ENCODE peak calls at places on chromosomes 12 and 14, in four cellular contexts. E is HepG2, H is H1, X is GM12878. M is an unnamed sample.

GRCh38 chr12:98352218-98352811 is 163.1 kb upstream of the TMPO start:
- DNase-seq in E (peak), H (peak), X (no peak), M (no peak)

GRCh38 chr14:92651793-92652382 is 96.5 kb downstream of the LGMN start:
- DNase-seq in E (no peak), H (no peak), X (no peak), M (no peak)

GRCh38 chr14:61151276-61151675 is 129.9 kb downstream of the TMEM30B start:
- DNase-seq in E (no peak), H (no peak), X (no peak), M (no peak)

GRCh38 chr14:104144911-104145825 is 6.8 kb downstream of the KIF26A start:
- DNase-seq in E (no peak), H (no peak), X (no peak), M (no peak)

GRCh38 chr12:1966561-1967211 is 37.6 kb downstream of the DCP1B start:
- DNase-seq in E (no peak), H (no peak), X (no peak), M (no peak)

GRCh38 chr14:24806061-24806678 is 172.2 kb upstream of the GZMB start:
- DNase-seq in E (peak), H (peak), X (peak), M (peak)

GRCh38 chr12:15806826-15807225 is 17.6 kb upstream of the EPS8 start:
- DNase-seq in E (no peak), H (no peak), X (no peak), M (no peak)

GRCh38 chr12:54204316-54204715 is 15.5 kb upstream of the SMUG1 start:
- DNase-seq in E (no peak), H (no peak), X (no peak), M (no peak)

GRCh38 chr14:93976477-93977057 is at the start of gene ASB2:
- DNase-seq in E (no peak), H (no peak), X (no peak), M (no peak)

DNA sequence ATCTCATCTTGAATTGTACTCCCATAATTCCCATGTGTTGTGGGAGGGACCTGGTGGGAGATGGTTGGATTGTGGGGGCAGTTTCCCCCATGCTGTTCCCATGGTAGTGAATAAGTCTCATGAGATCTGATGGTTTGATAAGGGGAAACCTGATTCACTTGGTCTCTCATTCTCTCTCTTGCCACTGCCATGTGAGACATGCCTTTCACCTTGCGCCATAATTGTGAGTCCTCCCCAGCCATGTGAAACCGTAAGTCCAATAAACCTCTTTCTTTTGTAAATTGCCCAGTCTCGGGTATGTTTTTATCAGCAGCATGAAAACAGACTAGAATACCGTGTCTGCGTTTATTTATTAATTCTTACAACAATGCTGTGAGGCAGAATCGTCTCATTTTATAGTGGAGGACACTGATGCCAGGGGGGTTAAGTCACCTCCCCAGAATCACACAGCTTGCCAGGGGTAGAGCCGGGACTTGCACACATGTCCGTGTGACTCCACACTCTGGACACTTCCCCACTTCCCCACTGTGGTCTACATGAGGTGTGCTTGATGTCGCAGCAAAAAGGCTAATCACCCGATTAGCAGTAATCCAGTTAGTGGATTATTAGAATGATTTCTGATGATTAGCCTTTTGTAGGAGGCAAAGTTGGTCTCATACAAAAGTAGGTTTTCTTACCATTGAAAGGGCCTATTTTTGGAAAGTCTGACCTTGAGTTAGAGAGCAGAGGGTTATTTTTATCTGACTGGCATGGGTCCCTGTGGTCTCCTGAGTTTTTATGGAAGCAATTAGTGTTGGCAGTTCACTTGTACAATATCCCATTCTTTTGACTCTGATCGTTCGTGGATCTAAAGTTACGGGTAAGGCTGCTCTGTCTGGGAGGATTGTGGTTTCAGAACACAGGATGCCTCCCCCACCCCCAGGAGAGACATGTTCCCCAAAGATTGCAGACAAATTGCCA is 47.4 kb upstream of the BCL7A start:
- DNase-seq in E (no peak), H (no peak), X (no peak), M (no peak)
- TF ChIP-seq CBX5 in E (no peak), H (no peak), X (no peak), M (no peak)

GRCh38 chr12:22447223-22447622 is 97.1 kb downstream of the C2CD5 start:
- DNase-seq in E (no peak), H (no peak), X (no peak), M (no peak)
- TF ChIP-seq CBX5 in E (no peak), H (no peak), X (no peak), M (no peak)

GRCh38 chr14:70029296-70030132 is 150.3 kb downstream of the SMOC1 start:
- DNase-seq in E (no peak), H (no peak), X (no peak), M (no peak)

GRCh38 chr14:70032016-70032415 is 152.8 kb downstream of the SMOC1 start:
- DNase-seq in E (no peak), H (no peak), X (no peak), M (no peak)

GRCh38 chr14:70033561-70033960 is 154.3 kb downstream of the SMOC1 start:
- DNase-seq in E (no peak), H (no peak), X (no peak), M (no peak)

GRCh38 chr14:70034257-70034656 is 154.5 kb downstream of the SLC8A3 start:
- DNase-seq in E (no peak), H (no peak), X (no peak), M (no peak)

DNA sequence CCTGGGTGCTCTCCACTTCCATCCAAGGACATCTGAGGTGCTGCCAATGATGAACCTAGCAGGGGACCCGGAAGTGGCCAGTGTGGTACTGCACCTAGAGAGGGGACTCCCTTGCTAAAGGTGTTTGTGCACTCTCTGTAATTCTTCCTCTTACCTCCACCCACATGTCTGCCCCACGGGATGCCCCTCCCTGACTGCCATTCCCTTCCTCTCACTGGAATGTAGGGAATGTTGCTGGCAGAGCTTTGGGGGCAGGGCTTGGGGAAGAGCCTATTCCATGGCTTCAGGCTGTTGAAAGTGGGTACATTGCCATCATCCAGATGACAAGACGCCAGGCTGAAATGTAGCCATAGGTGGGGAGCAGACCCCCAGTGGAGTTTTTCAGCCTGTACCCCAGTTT is 153.2 kb downstream of the SMOC1 start:
- DNase-seq in E (peak), H (peak), X (no peak), M (no peak)
- TF ChIP-seq CBX5 in E (no peak), H (no peak), X (no peak), M (no peak)

GRCh38 chr14:89672636-89673279 is 255.7 kb upstream of the FOXN3 start:
- DNase-seq in E (peak), H (no peak), X (no peak), M (peak)

GRCh38 chr14:89665262-89665661 is 248.2 kb upstream of the FOXN3 start:
- DNase-seq in E (peak), H (no peak), X (no peak), M (no peak)

GRCh38 chr14:89669209-89669608 is 252.2 kb upstream of the FOXN3 start:
- DNase-seq in E (no peak), H (no peak), X (no peak), M (no peak)

GRCh38 chr14:89673499-89674225 is 256.6 kb upstream of the FOXN3 start:
- DNase-seq in E (no peak), H (no peak), X (no peak), M (no peak)

DNA sequence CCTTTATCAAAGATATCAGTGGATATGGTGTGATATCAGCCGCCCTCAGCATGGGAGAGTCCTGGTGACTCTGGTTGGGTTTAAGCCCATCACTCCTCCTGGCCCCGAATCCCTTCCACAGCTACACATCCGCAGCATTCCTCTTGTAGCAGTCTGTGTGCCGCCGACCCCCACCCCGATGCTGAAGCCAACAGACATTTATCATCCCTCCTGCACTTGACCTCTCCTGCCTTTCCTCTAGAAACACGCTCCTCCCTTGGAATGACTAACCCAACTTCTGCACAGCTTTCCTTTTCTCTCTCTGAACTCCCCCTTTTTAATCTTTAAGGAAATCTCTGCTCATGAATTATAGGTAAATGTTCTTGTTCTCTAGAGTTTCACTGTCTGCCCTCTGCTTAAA is 250.9 kb upstream of the FOXN3 start:
- DNase-seq in E (no peak), H (no peak), X (no peak), M (no peak)
- TF ChIP-seq CBX5 in E (no peak), H (no peak), X (no peak), M (no peak)

GRCh38 chr12:6552140-6552551 is 3.7 kb downstream of the IFFO1 start:
- DNase-seq in E (no peak), H (no peak), X (no peak), M (no peak)
- TF ChIP-seq CBX5 in E (no peak), H (no peak), X (no peak), M (no peak)

GRCh38 chr14:50110323-50111037 is 5.9 kb downstream of the VCPKMT start:
- DNase-seq in E (no peak), H (no peak), X (no peak), M (no peak)

GRCh38 chr14:50113381-50113811 is 3.0 kb downstream of the VCPKMT start:
- DNase-seq in E (no peak), H (no peak), X (no peak), M (no peak)

GRCh38 chr14:50106178-50106577 is 10.2 kb downstream of the VCPKMT start:
- DNase-seq in E (no peak), H (no peak), X (no peak), M (no peak)

GRCh38 chr14:50107850-50108249 is 8.5 kb downstream of the VCPKMT start:
- DNase-seq in E (no peak), H (no peak), X (no peak), M (no peak)

DNA sequence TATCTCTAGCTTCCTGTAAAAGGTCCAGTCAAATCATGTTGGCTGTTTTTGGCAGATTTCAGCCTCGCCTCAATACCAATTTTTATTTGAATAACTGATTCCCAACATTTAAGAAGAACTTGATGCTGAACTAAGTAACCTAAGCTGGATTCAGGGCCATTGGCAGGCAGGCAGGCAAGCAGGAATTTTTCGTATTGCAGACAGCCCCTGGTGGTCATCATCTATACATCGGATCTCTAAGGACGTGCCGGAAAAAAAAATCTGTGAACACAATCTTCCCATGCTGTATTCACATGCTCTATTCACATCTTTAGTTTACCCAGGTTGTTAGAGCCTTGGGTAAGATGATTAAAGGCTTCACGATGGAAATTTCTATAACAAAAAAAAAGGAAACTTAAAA is 7.0 kb downstream of the VCPKMT start:
- DNase-seq in E (peak), H (no peak), X (no peak), M (no peak)
- TF ChIP-seq CBX5 in E (no peak), H (no peak), X (no peak), M (no peak)

GRCh38 chr12:132191715-132192553 is 47.7 kb downstream of the NOC4L start:
- DNase-seq in E (no peak), H (no peak), X (no peak), M (no peak)

GRCh38 chr12:132196038-132196872 is 52.0 kb downstream of the NOC4L start:
- DNase-seq in E (no peak), H (no peak), X (no peak), M (no peak)

GRCh38 chr12:132196873-132197390 is 52.7 kb downstream of the NOC4L start:
- DNase-seq in E (no peak), H (no peak), X (no peak), M (no peak)

GRCh38 chr12:132194556-132194955 is 50.3 kb downstream of the NOC4L start:
- DNase-seq in E (no peak), H (no peak), X (no peak), M (no peak)

GRCh38 chr12:132194056-132194455 is 49.8 kb downstream of the NOC4L start:
- DNase-seq in E (no peak), H (no peak), X (no peak), M (peak)
- TF ChIP-seq CBX5 in E (no peak), H (no peak), X (peak), M (peak)

M was measured in K562.